ENCODE peak calls at places on chromosomes 4 and X, in four cellular contexts. J is fibroblast of lung, H is endothelial cell of umbilical vein, A is heart right ventricle. R is an unnamed sample.

GRCh38 chr4:44978035-44978434 is 251.7 kb upstream of the GNPDA2 start:
- DNase-seq in J (no peak), H (no peak), A (no peak), R (no peak)

GRCh38 chrX:77415882-77416281 is 31.3 kb upstream of the FGF16 start:
- DNase-seq in J (no peak), H (no peak), A (no peak), R (no peak)

GRCh38 chr4:42560465-42560864 is 96.4 kb downstream of the ATP8A1 start:
- DNase-seq in J (peak; percentile 37), H (no peak), A (no peak), R (no peak)

GRCh38 chrX:54786972-54787371 is 11.1 kb downstream of the ITIH6 start:
- DNase-seq in J (no peak), H (no peak), A (no peak), R (no peak)

GRCh38 chr4:151887151-151887815 is 126.5 kb upstream of the GATB start:
- DNase-seq in J (peak; percentile 25), H (no peak), A (no peak), R (no peak)

GRCh38 chr4:2537011-2537830 is 774 bp downstream of the FAM193A start:
- DNase-seq in J (peak; percentile 48), H (peak; percentile 59), A (peak; percentile 48), R (peak; percentile 55)

GRCh38 chrX:105781794-105782193 is 40.5 kb upstream of the NRK start:
- DNase-seq in J (no peak), H (no peak), A (no peak), R (no peak)

GRCh38 chr4:48944252-48944651 is 37.7 kb upstream of the OCIAD2 start:
- DNase-seq in J (peak; percentile 71), H (no peak), A (no peak), R (no peak)

GRCh38 chr4:31592293-31592692 is 872.1 kb downstream of the PCDH7 start:
- DNase-seq in J (no peak), H (peak; percentile 1), A (no peak), R (no peak)

GRCh38 chrX:112851806-112852205 is 11.2 kb upstream of the AMOT start:
- DNase-seq in J (peak; percentile 70), H (no peak), A (no peak), R (no peak)

GRCh38 chr4:4554234-4554633 is 12.4 kb upstream of the STX18 start:
- DNase-seq in J (peak; percentile 21), H (no peak), A (no peak), R (no peak)

GRCh38 chr4:173485164-173485563 is 44.9 kb downstream of the HAND2 start:
- DNase-seq in J (peak; percentile 61), H (no peak), A (no peak), R (no peak)

GRCh38 chrX:10414872-10415703 is 205.3 kb downstream of the MID1 start:
- DNase-seq in J (peak; percentile 78), H (no peak), A (no peak), R (no peak)

GRCh38 chr4:73740353-73740778 is at the start of gene CXCL8:
- DNase-seq in J (peak; percentile 93), H (peak; percentile 94), A (peak; percentile 45), R (no peak)

GRCh38 chr4:328729-329128 is 8.9 kb upstream of the ZNF141 start:
- DNase-seq in J (no peak), H (no peak), A (no peak), R (no peak)

GRCh38 chrX:29461039-29461438 is 754.3 kb upstream of the MAGEB2 start:
- DNase-seq in J (peak; percentile 36), H (no peak), A (no peak), R (no peak)

GRCh38 chr4:22573198-22573597 is 57.3 kb upstream of the ADGRA3 start:
- DNase-seq in J (peak; percentile 19), H (no peak), A (peak; percentile 65), R (peak; percentile 24)

GRCh38 chrX:124239324-124239723 is 93.1 kb upstream of the TEX13D start:
- DNase-seq in J (no peak), H (no peak), A (no peak), R (no peak)

GRCh38 chr4:8050555-8051206 is 107.9 kb downstream of the ABLIM2 start:
- DNase-seq in J (peak; percentile 42), H (no peak), A (peak; percentile 83), R (peak; percentile 77)

GRCh38 chr4:84530871-84531270 is 31.8 kb upstream of the NKX6-1 start:
- DNase-seq in J (peak; percentile 28), H (no peak), A (no peak), R (no peak)

GRCh38 chrX:148270499-148270898 is 229.9 kb upstream of the AFF2 start:
- DNase-seq in J (no peak), H (peak; percentile 37), A (no peak), R (no peak)

GRCh38 chr4:40379248-40379647 is 44.1 kb downstream of the CHRNA9 start:
- DNase-seq in J (no peak), H (no peak), A (no peak), R (no peak)

GRCh38 chrX:136431625-136432024 is 56.1 kb upstream of the BRS3 start:
- DNase-seq in J (no peak), H (no peak), A (no peak), R (no peak)

GRCh38 chr4:140252144-140252741 is 98.3 kb upstream of the MAML3 start:
- DNase-seq in J (no peak), H (peak; percentile 41), A (peak; percentile 15), R (no peak)

GRCh38 chr4:37066149-37066548 is 178.4 kb upstream of the NWD2 start:
- DNase-seq in J (no peak), H (no peak), A (no peak), R (no peak)

GRCh38 chrX:95427389-95427788 is 1257.3 kb upstream of the DIAPH2 start:
- DNase-seq in J (peak; percentile 20), H (no peak), A (no peak), R (no peak)

GRCh38 chr4:163590609-163591264 is 96.2 kb downstream of the TMA16 start:
- DNase-seq in J (peak; percentile 7), H (no peak), A (no peak), R (no peak)

GRCh38 chr4:163590103-163590502 is 95.6 kb downstream of the TMA16 start:
- DNase-seq in J (no peak), H (no peak), A (no peak), R (no peak)

GRCh38 chr4:163587867-163588266 is 93.4 kb downstream of the TMA16 start:
- DNase-seq in J (peak; percentile 6), H (no peak), A (no peak), R (no peak)

GRCh38 chr4:163592207-163592606 is 97.7 kb downstream of the TMA16 start:
- DNase-seq in J (no peak), H (no peak), A (no peak), R (no peak)

DNA sequence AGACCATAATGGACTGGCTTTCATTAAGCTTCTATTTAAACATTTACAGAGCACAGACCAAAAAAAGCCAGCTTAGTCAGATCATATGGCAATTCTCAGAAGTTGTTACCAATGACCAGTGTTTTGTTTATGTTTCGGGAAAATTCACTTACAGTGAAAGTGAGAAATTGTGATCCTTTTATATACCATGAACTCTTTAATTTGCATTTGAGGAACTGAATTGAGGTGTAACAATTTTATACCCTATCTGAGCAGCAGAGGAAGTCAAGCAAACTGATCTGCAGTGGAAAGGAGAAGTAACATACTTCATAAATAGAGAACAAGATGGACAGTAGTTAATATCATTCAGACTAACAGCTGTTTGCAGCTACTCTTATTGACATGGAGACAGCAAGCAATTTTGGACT is 97.1 kb downstream of the TMA16 start:
- DNase-seq in J (no peak), H (no peak), A (no peak), R (no peak)
- H3K27ac ChIP-seq in J (no peak overlapping the region), H (no peak overlapping the region), A (no peak overlapping the region), R (no peak overlapping the region)

DNA sequence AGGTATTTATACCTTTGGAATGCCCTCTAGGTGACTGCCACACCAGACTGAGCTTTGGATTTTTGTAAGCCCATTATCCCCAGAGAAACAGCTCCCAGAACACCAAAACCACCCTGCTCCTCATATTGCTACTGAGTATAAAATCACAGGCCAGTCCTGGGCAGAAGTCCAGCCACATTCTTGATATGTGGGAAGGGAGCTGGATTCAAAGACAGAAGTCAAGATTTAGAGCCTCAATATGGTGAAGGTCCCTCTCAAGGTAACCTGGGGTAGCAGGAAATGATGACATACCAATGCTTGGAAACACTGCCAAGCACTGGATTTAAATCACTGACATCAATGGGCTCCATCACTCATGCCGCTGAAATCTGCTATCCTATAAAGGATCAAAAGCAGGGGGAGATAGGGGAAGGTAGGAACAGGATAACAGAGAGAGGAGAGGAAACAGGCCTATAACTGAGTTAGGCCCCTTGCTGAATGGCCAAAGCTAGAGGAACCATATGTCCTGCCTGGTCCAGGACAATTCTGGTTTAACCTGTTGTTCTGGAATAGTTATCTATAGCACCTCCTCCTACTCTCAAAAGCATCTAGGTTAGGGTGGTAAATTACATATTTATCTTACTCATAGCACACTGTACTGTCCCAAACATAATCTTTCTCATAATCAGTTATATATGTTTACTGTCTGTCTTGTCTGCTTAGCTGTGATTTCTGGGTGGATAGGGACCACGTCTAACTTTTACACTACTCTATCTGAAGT is 83.7 kb upstream of the NHS start:
- DNase-seq in J (peak; percentile 6), H (no peak), A (no peak), R (no peak)
- H3K27ac ChIP-seq in J (no peak overlapping the region), H (no peak overlapping the region), A (no peak overlapping the region), R (no peak overlapping the region)

GRCh38 chr4:88738146-88738545 is 40.5 kb upstream of the NAP1L5 start:
- DNase-seq in J (no peak), H (no peak), A (no peak), R (no peak)
- H3K27ac ChIP-seq in J (no peak overlapping the region), H (no peak overlapping the region), A (no peak overlapping the region), R (no peak overlapping the region)

DNA sequence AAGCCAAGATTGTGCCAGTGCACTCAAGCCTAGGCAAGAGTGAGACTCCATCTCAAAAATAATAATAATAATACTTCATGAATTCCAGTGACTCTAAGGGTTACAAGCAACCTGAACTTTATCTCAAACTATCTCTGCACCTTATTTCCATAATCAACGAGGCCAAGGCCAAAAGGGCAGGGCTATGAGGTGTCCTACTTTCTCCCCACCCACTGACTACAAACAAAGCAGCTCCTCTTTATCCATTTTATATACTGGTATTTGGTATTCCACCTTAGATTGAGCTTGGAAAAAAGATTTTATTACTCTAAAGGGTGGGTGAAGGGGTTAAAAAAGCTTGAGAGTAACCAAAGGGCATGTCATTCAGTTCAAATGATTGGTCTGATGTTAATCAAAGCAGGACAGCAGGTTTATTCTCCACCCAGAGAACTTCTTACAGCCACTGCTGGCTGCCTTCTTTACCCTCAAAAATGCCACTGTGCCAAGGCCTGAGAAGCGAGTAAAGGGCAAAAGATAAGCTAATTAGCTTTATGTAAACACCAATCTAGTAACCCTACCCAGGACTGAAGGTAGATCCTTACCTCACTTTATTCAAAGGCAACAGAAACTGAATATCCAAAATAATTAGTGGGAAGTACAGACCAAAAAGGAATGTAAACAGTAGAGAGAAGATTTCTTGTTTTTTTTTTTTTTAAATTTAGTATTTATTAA is 28.2 kb downstream of the APOO start:
- DNase-seq in J (no peak), H (no peak), A (no peak), R (no peak)
- H3K27ac ChIP-seq in J (no peak overlapping the region), H (no peak overlapping the region), A (no peak overlapping the region), R (no peak overlapping the region)

DNA sequence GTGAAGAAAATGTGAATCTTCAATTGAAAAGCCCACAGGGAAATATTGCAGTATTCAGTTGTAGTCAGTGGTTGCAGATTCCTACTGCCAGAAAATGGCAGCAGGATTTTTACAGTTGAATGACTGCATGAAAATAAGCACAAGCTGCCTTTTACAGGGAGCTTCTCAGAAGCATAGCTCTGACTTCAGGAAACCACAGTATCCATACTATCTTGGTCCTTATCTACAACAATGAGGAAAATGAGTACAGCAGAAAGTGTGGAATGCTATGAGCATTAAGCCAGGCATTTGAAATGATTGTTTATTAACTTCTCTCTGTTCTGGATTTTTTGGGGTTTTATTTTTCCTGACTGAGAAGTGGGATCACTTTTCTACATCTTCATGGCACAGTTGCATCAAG is 34.6 kb upstream of the PRRG1 start:
- DNase-seq in J (peak; percentile 87), H (peak; percentile 3), A (no peak), R (no peak)
- H3K27ac ChIP-seq in J (no peak overlapping the region), H (peak overlapping the region; percentile 44), A (no peak overlapping the region), R (no peak overlapping the region)